ENCODE peak calls at places on chromosomes 16 and 17, in eight cellular contexts. I, Y, J, R, L, X, V and H are unnamed samples.

GRCh38 chr16:49651226-49651625 is 204.7 kb downstream of the ZNF423 start:
- DNase-seq in L (peak), V (no peak), J (no peak), Y (no peak), X (no peak), I (no peak), R (no peak), H (no peak)

GRCh38 chr16:49923411-49923810 is 67.5 kb upstream of the ZNF423 start:
- DNase-seq in I (no peak), V (no peak), Y (no peak), L (no peak), R (no peak), X (no peak), J (no peak), H (no peak)

GRCh38 chr17:8375738-8376259 is 705 bp downstream of the KRABD2 start:
- DNase-seq in Y (no peak), X (no peak), I (no peak), L (no peak), V (peak), R (no peak), J (no peak), H (no peak)

GRCh38 chr17:9520649-9521435 is 54.8 kb downstream of the STX8 start:
- DNase-seq in L (no peak), V (no peak), Y (no peak), J (no peak), I (no peak), X (no peak), R (no peak), H (no peak)

GRCh38 chr17:44170499-44171201 is at the start of gene ASB16:
- DNase-seq in I (no peak), X (no peak), Y (no peak), L (peak), V (no peak), J (no peak), R (no peak), H (no peak)

GRCh38 chr16:85645021-85645589 is 32.0 kb downstream of the GSE1 start:
- DNase-seq in J (no peak), I (no peak), V (peak), Y (no peak), R (no peak), L (no peak), X (no peak), H (no peak)

GRCh38 chr16:2532494-2533141 is 1.4 kb upstream of the CEMP1 start:
- DNase-seq in I (no peak), Y (peak), R (peak), V (peak), J (no peak), L (peak), X (no peak), H (peak)

GRCh38 chr17:10585529-10585928 is 36.1 kb upstream of the MYH2 start:
- DNase-seq in L (no peak), R (no peak), J (no peak), V (no peak), I (no peak), X (no peak), Y (no peak), H (no peak)

GRCh38 chr17:45273551-45273957 is 11.7 kb upstream of the SPATA32 start:
- DNase-seq in L (no peak), J (no peak), I (no peak), V (no peak), Y (no peak), R (no peak), X (no peak), H (no peak)

GRCh38 chr16:27199747-27200146 is 3.6 kb upstream of the KDM8 start:
- DNase-seq in J (no peak), R (peak), V (no peak), L (no peak), I (no peak), X (no peak), Y (no peak), H (no peak)